ENCODE peak calls at places on chromosomes 4 and X, in six cellular contexts. M is stimulated activated naive B cell treated with anti-CD40 and anti-IgM and Interleukin-4, amounts not matched to agents 10 μg/mL and 1 μg/mL and 100 μg/mL, for 72 hours; J is aorta; S is HCT116; P is GM03348; Z is heart right ventricle. G is an unnamed sample.

GRCh38 chr4:39118034-39118658 is 56.1 kb downstream of the KLHL5 start:
- DNase-seq in P (no peak), Z (no peak), J (no peak), M (no peak), S (no peak), G (no peak)

GRCh38 chr4:60656171-60656570 is 544.0 kb upstream of the ADGRL3 start:
- DNase-seq in J (no peak), Z (no peak), S (no peak), P (no peak), M (no peak), G (no peak)

GRCh38 chr4:108350332-108350731 is 181.6 kb upstream of the LEF1 start:
- DNase-seq in J (no peak), P (no peak), M (no peak), Z (no peak), S (no peak), G (no peak)

GRCh38 chr4:15636818-15637217 is 18.3 kb downstream of the FBXL5 start:
- DNase-seq in J (no peak), S (no peak), P (no peak), Z (no peak), M (no peak), G (no peak)

GRCh38 chr4:39713691-39714090 is 15.8 kb downstream of the UBE2K start:
- DNase-seq in Z (no peak), P (no peak), M (no peak), S (no peak), J (peak; percentile 33), G (peak; percentile 57)

GRCh38 chr4:89007338-89007737 is 49.6 kb downstream of the FAM13A start:
- DNase-seq in Z (no peak), P (no peak), S (no peak), M (no peak), J (no peak), G (no peak)

GRCh38 chrX:112521658-112522057 is 158.1 kb downstream of the LHFPL1 start:
- DNase-seq in M (no peak), J (no peak), P (no peak), Z (no peak), S (no peak), G (no peak)

GRCh38 chrX:629230-630006 is 1.2 kb upstream of the SHOX start:
- DNase-seq in J (peak; percentile 52), Z (no peak), P (no peak), S (no peak), M (no peak), G (no peak)

GRCh38 chr4:27616166-27616565 is 755.5 kb downstream of the STIM2 start:
- DNase-seq in Z (no peak), M (no peak), P (no peak), S (no peak), J (no peak), G (peak; percentile 8)

GRCh38 chrX:106935175-106935574 is 15.0 kb downstream of the CLDN2 start:
- DNase-seq in P (peak; percentile 9), Z (no peak), S (no peak), M (no peak), J (no peak), G (peak; percentile 27)

GRCh38 chr4:76430519-76431388 is 4.3 kb upstream of the SHROOM3 start:
- DNase-seq in Z (no peak), J (no peak), S (peak; percentile 50), M (no peak), P (peak; percentile 66), G (peak; percentile 66)

GRCh38 chr4:42654606-42655005 is 2.3 kb downstream of the ATP8A1 start:
- DNase-seq in P (peak; percentile 41), J (no peak), S (peak; percentile 4), M (no peak), Z (no peak), G (peak; percentile 92)

GRCh38 chrX:50106051-50106450 is 94.8 kb downstream of the AKAP4 start:
- DNase-seq in Z (no peak), S (no peak), M (no peak), P (no peak), J (no peak), G (no peak)

GRCh38 chr4:21948347-21949072 is at the start of gene KCNIP4:
- DNase-seq in Z (no peak), S (no peak), M (no peak), J (peak; percentile 72), P (peak; percentile 90), G (peak; percentile 8)

GRCh38 chr4:95283320-95283719 is 265.5 kb downstream of the UNC5C start:
- DNase-seq in M (no peak), Z (no peak), P (no peak), S (no peak), J (no peak), G (no peak)

GRCh38 chr4:26854701-26855100 is 5.9 kb upstream of the STIM2 start:
- DNase-seq in S (no peak), J (no peak), M (no peak), Z (no peak), P (no peak), G (no peak)

GRCh38 chr4:37788782-37789181 is 37.7 kb upstream of the PGM2 start:
- DNase-seq in M (no peak), J (no peak), Z (no peak), S (no peak), P (no peak), G (no peak)

GRCh38 chrX:78024349-78025108 is 55.1 kb upstream of the PGAM4 start:
- DNase-seq in P (peak; percentile 3), J (no peak), Z (no peak), S (peak; percentile 43), M (no peak), G (peak; percentile 25)

G was measured in fibroblast of mammary gland.